ENCODE peak calls at places on chromosomes 12 and 14, in five cellular contexts. U, S, W, E and R are unnamed samples. For H3K4me1, the result is how much of the 10 kb centered on the place peaks cover.

GRCh38 chr12:48004941-48005749 is 869 bp upstream of the COL2A1 start:
- DNase-seq in E (no peak), S (no peak), U (no peak), W (no peak), R (no peak)

GRCh38 chr12:9647825-9648700 is 21.4 kb upstream of the CLEC2D start:
- DNase-seq in S (peak), W (peak), U (peak), E (peak), R (peak)

GRCh38 chr12:33671676-33672075 is 232.1 kb upstream of the SYT10 start:
- DNase-seq in S (no peak), E (no peak), W (no peak), U (no peak), R (peak)

GRCh38 chr12:30457621-30458289 is 237.9 kb downstream of the IPO8 start:
- DNase-seq in W (no peak), U (peak), E (no peak), S (no peak), R (peak)

GRCh38 chr14:92217956-92218355 is 96.2 kb downstream of the CPSF2 start:
- DNase-seq in W (no peak), E (no peak), U (no peak), S (no peak), R (no peak)

GRCh38 chr12:46386877-46387629 is 14.5 kb upstream of the SLC38A2 start:
- DNase-seq in S (no peak), W (no peak), U (no peak), E (no peak), R (no peak)

GRCh38 chr12:47235258-47236040 is 155.7 kb upstream of the AMIGO2 start:
- DNase-seq in W (no peak), U (no peak), E (no peak), S (no peak), R (no peak)

GRCh38 chr14:72892879-72893635 is 844 bp downstream of the DPF3 start:
- DNase-seq in W (no peak), S (no peak), U (peak), E (no peak), R (peak)

GRCh38 chr12:15650399-15651128 is 138.6 kb downstream of the EPS8 start:
- DNase-seq in U (no peak), W (no peak), S (no peak), E (no peak), R (no peak)

GRCh38 chr14:21258194-21258888 is 10.9 kb downstream of the HNRNPC start:
- DNase-seq in E (no peak), U (no peak), S (no peak), W (no peak), R (no peak)
- H3K4me1 ChIP-seq in E (half or more), U (under half), S (under half), W (half or more), R (under half)

GRCh38 chr12:106739815-106740552 is 34.5 kb upstream of the RIC8B start:
- DNase-seq in E (no peak), S (no peak), U (peak), W (no peak), R (no peak)
- H3K4me1 ChIP-seq in E (under half), S (under half), U (under half), W (under half), R (under half)

DNA sequence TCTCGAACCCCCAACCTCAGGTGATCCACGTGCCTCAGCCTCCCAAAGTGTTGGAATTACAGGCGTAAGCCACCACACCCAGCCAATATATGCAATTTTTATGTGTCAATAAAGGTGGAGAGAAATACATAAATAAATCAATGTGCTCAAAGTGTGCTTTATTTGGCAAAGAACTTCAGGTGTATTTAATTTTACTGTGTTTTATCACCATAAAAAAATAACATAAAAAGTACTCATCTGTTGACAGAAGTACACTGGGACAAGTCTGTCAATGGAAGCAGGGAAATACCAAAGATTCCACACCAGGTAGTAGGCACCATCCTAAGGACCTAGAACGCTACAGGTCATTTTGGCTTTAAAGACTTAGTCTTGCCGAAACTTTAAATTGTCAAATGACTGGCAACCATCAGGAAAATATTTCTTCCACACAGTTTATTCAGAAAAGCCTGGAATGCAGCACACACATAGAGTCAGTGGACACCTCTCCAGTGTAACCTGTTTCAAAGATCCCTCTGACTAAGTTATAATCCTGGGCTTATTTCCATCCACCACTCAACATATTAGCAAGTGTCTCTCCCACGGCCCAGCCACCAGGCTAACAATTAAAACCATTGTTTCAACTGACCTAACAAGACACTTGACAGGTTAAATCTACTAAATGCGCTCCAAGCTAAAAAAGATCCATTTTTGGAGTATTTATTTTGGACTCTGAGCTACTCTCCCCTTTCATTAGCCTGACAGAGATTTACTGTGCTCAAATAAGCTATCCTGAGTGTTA is 4.2 kb downstream of the ERO1A start:
- DNase-seq in S (no peak), E (no peak), U (no peak), W (no peak), R (no peak)
- H3K4me1 ChIP-seq in S (under half), E (half or more), U (under half), W (under half), R (under half)

DNA sequence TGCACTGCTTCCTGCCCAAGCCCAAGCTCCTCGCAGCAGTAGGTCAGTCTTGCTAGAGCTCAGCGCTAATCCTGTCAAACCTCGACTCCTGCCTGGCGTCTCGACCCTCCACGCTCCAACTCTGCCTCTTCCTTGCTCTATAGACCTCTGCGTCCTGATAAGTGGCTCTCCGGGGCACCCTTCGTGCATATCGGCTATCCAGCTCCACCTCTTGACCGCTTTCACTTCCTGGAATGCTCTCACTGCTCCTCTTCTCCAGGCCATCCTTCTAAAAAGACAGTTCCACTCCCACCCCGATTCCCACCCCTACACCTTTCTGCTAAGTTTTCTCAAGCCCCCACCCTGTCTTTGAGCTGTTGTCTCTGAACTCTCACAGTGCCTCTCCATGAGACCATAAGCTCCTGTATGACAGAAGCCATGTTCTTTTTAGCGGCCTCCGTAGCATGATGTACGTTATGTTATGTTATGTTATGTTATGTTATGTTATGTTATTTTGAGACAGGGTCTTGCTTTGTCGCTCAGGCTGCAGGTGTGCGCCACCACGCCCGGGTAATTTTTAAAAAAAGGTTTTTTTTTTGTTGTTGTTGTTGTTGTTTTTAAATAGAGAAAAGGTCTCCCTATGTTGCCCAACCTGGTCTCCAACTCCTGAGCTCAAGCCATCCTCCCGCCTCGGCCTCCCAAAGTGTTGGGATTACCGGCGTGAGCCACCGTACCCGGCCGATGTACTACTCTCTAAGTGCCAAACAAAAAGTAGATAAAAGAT is 601 bp downstream of the COX14 start:
- DNase-seq in E (peak), W (no peak), S (no peak), U (peak), R (peak)
- H3K4me1 ChIP-seq in E (half or more), W (half or more), S (under half), U (under half), R (under half)

DNA sequence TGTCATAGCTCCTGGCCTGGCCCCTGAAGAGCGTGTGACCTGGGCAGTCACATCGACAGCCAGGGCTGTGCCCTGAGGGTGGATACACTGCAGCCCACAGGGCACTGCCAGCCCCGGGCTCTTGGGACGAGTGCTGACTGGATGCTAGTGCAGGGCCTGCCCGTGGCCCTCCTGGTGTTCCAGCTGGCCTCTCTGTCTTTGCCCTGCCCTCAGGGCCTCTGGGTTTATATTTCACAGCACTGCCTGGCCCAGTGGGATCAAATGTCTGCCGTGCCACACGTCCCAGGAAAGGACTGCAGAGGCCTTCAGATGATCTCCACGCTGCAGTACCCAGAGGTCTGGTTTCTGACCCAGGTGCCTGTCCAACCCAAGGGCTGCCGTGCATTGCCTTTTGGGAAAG is 10.1 kb upstream of the CCDC197 start:
- DNase-seq in W (no peak), U (no peak), S (no peak), E (no peak), R (no peak)
- H3K4me1 ChIP-seq in W (under half), U (under half), S (under half), E (under half), R (under half)

GRCh38 chr12:124487834-124488165 is 79.6 kb downstream of the NCOR2 start:
- DNase-seq in E (no peak), S (no peak), W (no peak), U (no peak), R (no peak)
- H3K4me1 ChIP-seq in E (under half), S (under half), W (under half), U (under half), R (under half)

GRCh38 chr14:68816943-68817430 is 24.1 kb upstream of the ZFP36L1 start:
- DNase-seq in E (no peak), W (no peak), S (no peak), U (no peak), R (no peak)
- H3K4me1 ChIP-seq in E (half or more), W (half or more), S (under half), U (half or more), R (under half)